ENCODE peak calls at places on chromosomes 4 and X, in five cellular contexts. W is IMR-90, B is trophoblast cell, M is mesenchymal stem cell, J is neuronal stem cell. K is an unnamed sample. For H3K4me1, the result is how much of the 10 kb centered on the place peaks cover.

GRCh38 chrX:16739574-16739973 is 20.2 kb downstream of the SYAP1 start:
- DNase-seq in W (no peak), B (peak), M (peak), J (no peak), K (no peak)

GRCh38 chrX:123846598-123847038 is 13.2 kb upstream of the XIAP start:
- DNase-seq in W (peak), B (peak), M (peak), J (no peak), K (no peak)

GRCh38 chr4:8606966-8607365 is 14.4 kb downstream of the CPZ start:
- DNase-seq in W (no peak), B (peak), M (no peak), J (no peak), K (no peak)

GRCh38 chrX:140274761-140275525 is 229.9 kb downstream of the SOX3 start:
- DNase-seq in W (peak), B (no peak), M (peak), J (peak), K (peak)

GRCh38 chrX:113950081-113950678 is 633.7 kb upstream of the HTR2C start:
- DNase-seq in W (no peak), B (no peak), M (no peak), J (no peak), K (peak)

GRCh38 chr4:732480-732879 is 26.8 kb downstream of the PCGF3 start:
- DNase-seq in W (no peak), B (no peak), M (no peak), J (no peak), K (no peak)

GRCh38 chr4:76298227-76298626 is 8.3 kb upstream of the STBD1 start:
- DNase-seq in W (no peak), B (no peak), M (no peak), J (no peak), K (no peak)

GRCh38 chr4:156983366-156983765 is 11.8 kb upstream of the PDGFC start:
- DNase-seq in W (peak), B (no peak), M (no peak), J (no peak), K (no peak)

GRCh38 chr4:139300431-139301142 is 718 bp upstream of the NAA15 start:
- DNase-seq in W (peak), B (peak), M (peak), J (no peak), K (peak)

GRCh38 chrX:153744210-153745066 is 19.6 kb upstream of the PLXNB3 start:
- DNase-seq in W (no peak), B (peak), M (no peak), J (no peak), K (peak)

GRCh38 chr4:182192511-182193181 is 50.6 kb upstream of the TENM3 start:
- DNase-seq in W (peak), B (peak), M (no peak), J (no peak), K (no peak)

GRCh38 chrX:2711441-2711840 is 20.3 kb downstream of the CD99 start:
- DNase-seq in W (no peak), B (no peak), M (no peak), J (no peak), K (no peak)

GRCh38 chrX:103440621-103441020 is 64.3 kb downstream of the BEX3 start:
- DNase-seq in W (no peak), B (peak), M (no peak), J (no peak), K (peak)

GRCh38 chr4:41061482-41062185 is 152.7 kb downstream of the APBB2 start:
- DNase-seq in W (peak), B (no peak), M (peak), J (no peak), K (no peak)

GRCh38 chr4:186283311-186283710 is 17.3 kb downstream of the F11 start:
- DNase-seq in W (no peak), B (no peak), M (no peak), J (no peak), K (no peak)

GRCh38 chr4:11634283-11634682 is 205.6 kb upstream of the HS3ST1 start:
- DNase-seq in W (no peak), B (no peak), M (no peak), J (no peak), K (no peak)

GRCh38 chr4:26576171-26576829 is 7.6 kb upstream of the TBC1D19 start:
- DNase-seq in W (peak), B (no peak), M (peak), J (no peak), K (peak)

GRCh38 chrX:645024-645376 is 14.4 kb downstream of the SHOX start:
- DNase-seq in W (no peak), B (no peak), M (no peak), J (no peak), K (peak)

GRCh38 chrX:102042706-102043325 is 82.7 kb upstream of the TCEAL2 start:
- DNase-seq in W (no peak), B (peak), M (no peak), J (no peak), K (no peak)

GRCh38 chr4:86595426-86595805 is 1.3 kb downstream of the PTPN13 start:
- DNase-seq in W (peak), B (no peak), M (peak), J (no peak), K (peak)

GRCh38 chrX:69387559-69388487 is 116.3 kb upstream of the NALF2 start:
- DNase-seq in W (peak), B (peak), M (peak), J (peak), K (peak)

GRCh38 chrX:139448996-139449395 is 81.5 kb upstream of the F9 start:
- DNase-seq in W (no peak), B (no peak), M (no peak), J (no peak), K (no peak)

GRCh38 chr4:136810626-136811025 is 721.7 kb downstream of the PCDH18 start:
- DNase-seq in W (peak), B (no peak), M (no peak), J (no peak), K (no peak)

GRCh38 chr4:153834901-153835300 is 46.0 kb upstream of the SFRP2 start:
- DNase-seq in W (no peak), B (no peak), M (no peak), J (peak), K (no peak)

GRCh38 chrX:12973561-12974216 is 1.2 kb upstream of the TMSB4X start:
- DNase-seq in W (no peak), B (no peak), M (no peak), J (no peak), K (no peak)

GRCh38 chr4:55183926-55184599 is 58.7 kb upstream of the KDR start:
- DNase-seq in W (peak), B (peak), M (peak), J (no peak), K (peak)

GRCh38 chrX:112840382-112841113 is at the start of gene AMOT:
- DNase-seq in W (peak), B (peak), M (peak), J (peak), K (peak)

GRCh38 chrX:10568428-10568827 is 52.0 kb downstream of the MID1 start:
- DNase-seq in W (no peak), B (no peak), M (no peak), J (no peak), K (no peak)

GRCh38 chr4:48268956-48269860 is at the start of gene TEC:
- DNase-seq in W (no peak), B (peak), M (peak), J (peak), K (peak)

GRCh38 chr4:113339430-113339813 is 290.0 kb downstream of the ANK2 start:
- DNase-seq in W (no peak), B (no peak), M (no peak), J (no peak), K (no peak)

GRCh38 chr4:68576272-68577100 is at the start of gene UGT2B17:
- DNase-seq in W (no peak), B (no peak), M (no peak), J (no peak), K (no peak)

GRCh38 chr4:68577590-68577989 is 1.5 kb upstream of the UGT2B17 start:
- DNase-seq in W (no peak), B (no peak), M (no peak), J (no peak), K (no peak)

GRCh38 chr4:68581382-68582338 is 5.5 kb upstream of the UGT2B17 start:
- DNase-seq in W (no peak), B (no peak), M (no peak), J (no peak), K (no peak)

GRCh38 chr4:68582339-68582717 is 6.2 kb upstream of the UGT2B17 start:
- DNase-seq in W (no peak), B (no peak), M (no peak), J (no peak), K (no peak)
- H4K8ac ChIP-seq in W (no peak), B (no peak), M (no peak), J (no peak), K (no peak)

GRCh38 chr4:119523399-119523798 is 105.2 kb downstream of the PDE5A start:
- DNase-seq in W (no peak), B (no peak), M (no peak), J (no peak), K (no peak)
- H3K18ac ChIP-seq in W (peak), B (no peak), M (no peak), J (no peak), K (no peak)

DNA sequence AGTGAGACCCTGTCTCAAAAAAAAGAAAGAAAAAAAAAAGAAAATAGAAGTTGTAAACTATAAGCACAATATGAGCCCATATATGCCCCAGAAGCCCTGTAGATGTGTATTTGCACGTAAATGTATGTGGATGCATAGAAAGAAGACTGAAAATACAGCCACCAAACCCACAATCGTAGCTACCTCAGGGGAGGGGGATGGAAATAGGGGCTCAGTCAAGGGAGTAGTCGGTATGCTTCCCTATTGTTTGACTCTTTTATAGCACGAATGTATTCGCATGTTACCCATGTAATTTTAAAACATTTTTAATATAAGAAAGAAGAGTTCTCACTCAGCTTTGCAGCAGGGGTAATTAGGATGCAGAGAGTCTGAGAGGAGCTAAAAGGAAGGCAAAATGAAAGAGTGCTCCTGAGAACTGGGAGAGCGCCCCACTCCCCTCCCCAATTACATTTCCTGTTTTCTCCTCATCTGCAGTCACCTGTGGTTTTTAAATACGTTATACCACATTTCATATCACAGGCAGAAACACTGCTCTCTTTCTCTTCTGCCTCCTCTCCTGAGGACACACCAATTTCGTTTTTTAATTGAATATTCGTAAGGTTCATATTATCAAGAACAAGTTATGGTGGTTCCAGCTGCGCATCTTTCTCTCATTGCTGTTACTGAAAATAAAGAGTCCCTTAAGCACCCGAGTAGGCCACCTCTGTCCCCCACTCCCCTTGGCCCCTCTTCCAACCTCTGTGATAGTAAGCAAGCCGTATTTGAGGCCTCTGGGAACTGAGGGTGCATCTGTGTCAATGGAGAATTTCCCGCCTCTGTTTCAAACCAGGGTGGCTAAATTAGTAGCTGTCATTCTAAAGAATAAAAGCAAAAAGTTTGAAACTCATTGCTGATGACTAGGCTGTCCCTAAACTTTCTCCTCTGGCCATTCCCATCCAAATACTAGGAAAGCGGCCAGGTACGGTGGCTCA is 10.7 kb downstream of the SEPTIN6 start:
- DNase-seq in W (no peak), B (no peak), M (no peak), J (no peak), K (no peak)
- H3K4me1 ChIP-seq in W (under half), B (under half), M (under half), J (under half), K (under half)

GRCh38 chr4:140427104-140427918 is at the start of gene CLGN:
- DNase-seq in W (peak), B (peak), M (peak), J (peak), K (peak)
- H4K8ac ChIP-seq in W (no peak), B (no peak), M (peak), J (peak), K (no peak)

DNA sequence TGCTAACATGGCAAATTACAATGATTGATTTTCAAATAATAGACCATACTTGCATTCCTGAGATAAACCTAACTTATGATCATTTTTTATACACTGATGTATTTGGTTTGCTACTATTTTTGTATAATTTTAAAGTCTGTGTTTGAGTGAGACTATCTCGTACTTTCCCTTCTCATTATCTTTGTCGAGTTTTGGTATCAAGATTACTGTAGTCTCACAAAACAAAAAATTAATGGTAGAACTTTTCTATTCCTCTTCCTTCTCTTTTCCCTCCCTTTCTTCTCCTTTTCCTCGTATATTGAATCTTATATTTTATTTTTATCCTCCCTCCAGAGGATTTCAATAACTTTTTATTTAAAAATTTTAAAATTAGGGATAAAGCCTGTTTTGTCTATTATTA is 41.5 kb downstream of the RGS12 start:
- DNase-seq in W (no peak), B (no peak), M (no peak), J (no peak), K (no peak)
- H3K18ac ChIP-seq in W (no peak), B (no peak), M (no peak), J (no peak), K (no peak)

GRCh38 chrX:45824471-45824870 is 623.8 kb upstream of the DIPK2B start:
- DNase-seq in W (peak), B (peak), M (peak), J (no peak), K (peak)

GRCh38 chrX:45822124-45822523 is 621.4 kb upstream of the DIPK2B start:
- DNase-seq in W (no peak), B (no peak), M (no peak), J (no peak), K (no peak)

GRCh38 chrX:45815389-45815788 is 614.7 kb upstream of the DIPK2B start:
- DNase-seq in W (no peak), B (no peak), M (no peak), J (no peak), K (peak)

GRCh38 chrX:45818913-45819312 is 618.2 kb upstream of the DIPK2B start:
- DNase-seq in W (no peak), B (no peak), M (no peak), J (no peak), K (no peak)
- H3K4me1 ChIP-seq in W (under half), B (under half), M (under half), J (under half), K (under half)

K was measured in mesendoderm.